ENCODE peak calls at places on chromosomes 12 and 14, in six cellular contexts. F is body of pancreas; I is central memory CD8-positive, alpha-beta T cell; W is GM03348; P is KG1; M is stimulated activated CD4-positive, alpha-beta T cell treated with anti-CD3 and anti-CD28 coated beads, TNF-alpha, amount 100 ng/mL, for 24 hours. H is an unnamed sample.

GRCh38 chr14:75960219-75960618 is 21.6 kb downstream of the TGFB3 start:
- DNase-seq in F (no peak), I (no peak), W (no peak), P (no peak), M (no peak), H (no peak)

GRCh38 chr12:15846887-15847286 is 35.3 kb upstream of the STRAP start:
- DNase-seq in F (no peak), I (no peak), W (peak; percentile 80), P (no peak), M (no peak), H (no peak)

GRCh38 chr12:27936196-27936595 is 36.3 kb downstream of the PTHLH start:
- DNase-seq in F (no peak), I (no peak), W (no peak), P (no peak), M (no peak), H (no peak)

GRCh38 chr12:107983871-107984480 is 145.1 kb upstream of the WSCD2 start:
- DNase-seq in F (no peak), I (no peak), W (no peak), P (no peak), M (no peak), H (no peak)

GRCh38 chr12:119659289-119659897 is 8.5 kb upstream of the PRKAB1 start:
- DNase-seq in F (peak; percentile 34), I (peak; percentile 24), W (peak; percentile 73), P (no peak), M (peak; percentile 34), H (peak; percentile 12)

GRCh38 chr12:95815635-95816212 is 25.2 kb upstream of the NTN4 start:
- DNase-seq in F (no peak), I (no peak), W (peak; percentile 66), P (no peak), M (no peak), H (no peak)

GRCh38 chr12:34400986-34401658 is 378.8 kb downstream of the ALG10 start:
- DNase-seq in F (peak; percentile 2), I (peak; percentile 9), W (peak; percentile 2), P (no peak), M (no peak), H (no peak)

GRCh38 chr12:124767075-124767821 is 96.4 kb downstream of the SCARB1 start:
- DNase-seq in F (peak; percentile 75), I (peak; percentile 80), W (peak; percentile 89), P (peak; percentile 48), M (peak; percentile 70), H (peak; percentile 58)

GRCh38 chr12:12540261-12541013 is 22.2 kb downstream of the DUSP16 start:
- DNase-seq in F (no peak), I (no peak), W (no peak), P (no peak), M (no peak), H (no peak)

GRCh38 chr12:110234197-110235154 is 46.6 kb upstream of the ATP2A2 start:
- DNase-seq in F (no peak), I (no peak), W (no peak), P (no peak), M (no peak), H (no peak)

GRCh38 chr12:85374981-85375380 is 95.0 kb downstream of the ALX1 start:
- DNase-seq in F (no peak), I (no peak), W (no peak), P (no peak), M (no peak), H (no peak)

GRCh38 chr12:52186135-52186840 is 5.5 kb downstream of the KRT80 start:
- DNase-seq in F (no peak), I (no peak), W (peak; percentile 86), P (no peak), M (no peak), H (no peak)

GRCh38 chr14:93115069-93115919 is 431 bp downstream of the ITPK1 start:
- DNase-seq in F (peak; percentile 89), I (peak; percentile 69), W (peak; percentile 96), P (peak; percentile 56), M (peak; percentile 53), H (peak; percentile 90)

GRCh38 chr12:112967858-112968257 is 10.5 kb upstream of the OAS2 start:
- DNase-seq in F (no peak), I (no peak), W (no peak), P (no peak), M (no peak), H (no peak)

GRCh38 chr12:47686645-47687240 is 19.1 kb downstream of the RPAP3 start:
- DNase-seq in F (no peak), I (no peak), W (peak; percentile 76), P (no peak), M (no peak), H (no peak)

GRCh38 chr14:68759017-68759569 is 33.8 kb downstream of the ZFP36L1 start:
- DNase-seq in F (no peak), I (no peak), W (no peak), P (no peak), M (no peak), H (no peak)

GRCh38 chr12:94761559-94761958 is 111.2 kb upstream of the TMCC3 start:
- DNase-seq in F (no peak), I (no peak), W (peak; percentile 44), P (no peak), M (no peak), H (no peak)

GRCh38 chr14:21940887-21941855 is 267.6 kb upstream of the OR4E1 start:
- DNase-seq in F (no peak), I (no peak), W (peak; percentile 2), P (no peak), M (no peak), H (no peak)

GRCh38 chr14:99344051-99344450 is 72.1 kb upstream of the BCL11B start:
- DNase-seq in F (no peak), I (no peak), W (no peak), P (no peak), M (no peak), H (no peak)

GRCh38 chr14:94027566-94028449 is 1.7 kb downstream of the OTUB2 start:
- DNase-seq in F (no peak), I (no peak), W (no peak), P (no peak), M (no peak), H (no peak)

GRCh38 chr14:20782280-20782890 is 1.3 kb downstream of the RNASE6 start:
- DNase-seq in F (no peak), I (no peak), W (no peak), P (peak; percentile 7), M (no peak), H (no peak)

GRCh38 chr14:50839048-50839447 is 8.1 kb upstream of the NIN start:
- DNase-seq in F (no peak), I (no peak), W (no peak), P (no peak), M (no peak), H (no peak)

GRCh38 chr14:60204104-60204842 is 39.1 kb upstream of the DHRS7 start:
- DNase-seq in F (no peak), I (no peak), W (no peak), P (no peak), M (no peak), H (no peak)

GRCh38 chr12:23221066-23221465 is 596.1 kb downstream of the ETNK1 start:
- DNase-seq in F (no peak), I (no peak), W (no peak), P (no peak), M (no peak), H (no peak)

GRCh38 chr14:24132061-24132685 is 1.7 kb downstream of the FITM1 start:
- DNase-seq in F (peak; percentile 90), I (no peak), W (no peak), P (no peak), M (no peak), H (no peak)

GRCh38 chr14:80584638-80585505 is 356.7 kb downstream of the CEP128 start:
- DNase-seq in F (no peak), I (no peak), W (no peak), P (no peak), M (no peak), H (no peak)

GRCh38 chr12:114414866-114415524 is 9.1 kb upstream of the TBX5 start:
- DNase-seq in F (no peak), I (no peak), W (no peak), P (no peak), M (no peak), H (no peak)

H was measured in stimulated activated CD8-positive, alpha-beta memory T cell treated with anti-CD3 and anti-CD28 coated beads, Interleukin-7, amount 100 ng/mL, for 4 hours.